ENCODE peak calls at places on chromosomes 6 and 20, in nine cellular contexts. One of them, this sample, is unnamed. For H3K27me3, the result is how much of the 10 kb centered on the place peaks cover.

GRCh38 chr6:170439366-170440351 is 113.4 kb downstream of the PSMB1 start:
- DNase-seq in ascending aorta: peak
- DNase-seq in heart right ventricle: no peak
- DNase-seq in endodermal cell: peak
- DNase-seq in body of pancreas: no peak
- DNase-seq in breast epithelium: no peak
- DNase-seq in sigmoid colon: peak
- DNase-seq in tibial nerve: no peak
- DNase-seq in endothelial cell of umbilical vein: no peak
- DNase-seq in this sample: no peak

GRCh38 chr6:31620586-31621319 is at the start of gene PRRC2A:
- DNase-seq in ascending aorta: peak
- DNase-seq in tibial nerve: peak
- DNase-seq in heart right ventricle: peak
- DNase-seq in body of pancreas: peak
- DNase-seq in breast epithelium: peak
- DNase-seq in sigmoid colon: peak
- DNase-seq in endothelial cell of umbilical vein: no peak
- DNase-seq in endodermal cell: no peak
- DNase-seq in this sample: peak

GRCh38 chr6:129641344-129641743 is 68.6 kb downstream of the ARHGAP18 start:
- DNase-seq in ascending aorta: no peak
- DNase-seq in tibial nerve: no peak
- DNase-seq in heart right ventricle: no peak
- DNase-seq in body of pancreas: no peak
- DNase-seq in breast epithelium: no peak
- DNase-seq in sigmoid colon: no peak
- DNase-seq in endodermal cell: no peak
- DNase-seq in endothelial cell of umbilical vein: no peak
- DNase-seq in this sample: no peak

GRCh38 chr20:2879148-2879547 is 5.9 kb downstream of the PTPRA start:
- DNase-seq in endodermal cell: no peak
- DNase-seq in tibial nerve: no peak
- DNase-seq in body of pancreas: no peak
- DNase-seq in heart right ventricle: no peak
- DNase-seq in ascending aorta: no peak
- DNase-seq in sigmoid colon: no peak
- DNase-seq in breast epithelium: no peak
- DNase-seq in endothelial cell of umbilical vein: no peak
- DNase-seq in this sample: peak

GRCh38 chr20:8200220-8200619 is 68.2 kb downstream of the PLCB1 start:
- DNase-seq in tibial nerve: no peak
- DNase-seq in body of pancreas: no peak
- DNase-seq in endothelial cell of umbilical vein: no peak
- DNase-seq in endodermal cell: no peak
- DNase-seq in heart right ventricle: no peak
- DNase-seq in breast epithelium: no peak
- DNase-seq in ascending aorta: no peak
- DNase-seq in sigmoid colon: no peak
- DNase-seq in this sample: no peak

GRCh38 chr20:3798908-3799248 is 2.8 kb downstream of the CDC25B start:
- DNase-seq in ascending aorta: no peak
- DNase-seq in heart right ventricle: no peak
- DNase-seq in body of pancreas: no peak
- DNase-seq in sigmoid colon: no peak
- DNase-seq in breast epithelium: no peak
- DNase-seq in endodermal cell: no peak
- DNase-seq in tibial nerve: no peak
- DNase-seq in endothelial cell of umbilical vein: no peak
- DNase-seq in this sample: no peak

GRCh38 chr6:127436578-127437110 is 22.5 kb downstream of the KIAA0408 start:
- DNase-seq in heart right ventricle: no peak
- DNase-seq in endothelial cell of umbilical vein: no peak
- DNase-seq in sigmoid colon: no peak
- DNase-seq in body of pancreas: no peak
- DNase-seq in breast epithelium: no peak
- DNase-seq in endodermal cell: no peak
- DNase-seq in tibial nerve: no peak
- DNase-seq in ascending aorta: no peak
- DNase-seq in this sample: no peak

GRCh38 chr6:7914991-7915789 is 4.6 kb upstream of the TXNDC5 start:
- DNase-seq in ascending aorta: no peak
- DNase-seq in body of pancreas: peak
- DNase-seq in heart right ventricle: peak
- DNase-seq in endodermal cell: peak
- DNase-seq in endothelial cell of umbilical vein: peak
- DNase-seq in tibial nerve: no peak
- DNase-seq in sigmoid colon: peak
- DNase-seq in breast epithelium: no peak
- DNase-seq in this sample: no peak

GRCh38 chr20:63135411-63135810 is 80.5 kb downstream of the YTHDF1 start:
- DNase-seq in endothelial cell of umbilical vein: no peak
- DNase-seq in endodermal cell: peak
- DNase-seq in sigmoid colon: no peak
- DNase-seq in ascending aorta: no peak
- DNase-seq in breast epithelium: no peak
- DNase-seq in body of pancreas: no peak
- DNase-seq in heart right ventricle: no peak
- DNase-seq in tibial nerve: no peak
- DNase-seq in this sample: no peak

GRCh38 chr20:58019027-58019849 is 209.2 kb downstream of the ANKRD60 start:
- DNase-seq in ascending aorta: peak
- DNase-seq in tibial nerve: no peak
- DNase-seq in endodermal cell: no peak
- DNase-seq in sigmoid colon: no peak
- DNase-seq in body of pancreas: no peak
- DNase-seq in heart right ventricle: no peak
- DNase-seq in breast epithelium: peak
- DNase-seq in endothelial cell of umbilical vein: no peak
- DNase-seq in this sample: no peak

GRCh38 chr6:44000164-44000842 is 126.9 kb downstream of the MRPL14 start:
- DNase-seq in sigmoid colon: no peak
- DNase-seq in endothelial cell of umbilical vein: no peak
- DNase-seq in body of pancreas: peak
- DNase-seq in breast epithelium: no peak
- DNase-seq in heart right ventricle: no peak
- DNase-seq in ascending aorta: no peak
- DNase-seq in tibial nerve: no peak
- DNase-seq in endodermal cell: peak
- DNase-seq in this sample: no peak

GRCh38 chr6:37311666-37312473 is 41.9 kb upstream of the RNF8 start:
- DNase-seq in endodermal cell: no peak
- DNase-seq in heart right ventricle: no peak
- DNase-seq in ascending aorta: no peak
- DNase-seq in body of pancreas: no peak
- DNase-seq in endothelial cell of umbilical vein: no peak
- DNase-seq in tibial nerve: no peak
- DNase-seq in breast epithelium: no peak
- DNase-seq in sigmoid colon: no peak
- DNase-seq in this sample: no peak

GRCh38 chr20:6663104-6663503 is 104.4 kb upstream of the BMP2 start:
- DNase-seq in body of pancreas: no peak
- DNase-seq in endothelial cell of umbilical vein: peak
- DNase-seq in sigmoid colon: no peak
- DNase-seq in tibial nerve: no peak
- DNase-seq in breast epithelium: no peak
- DNase-seq in endodermal cell: no peak
- DNase-seq in heart right ventricle: no peak
- DNase-seq in ascending aorta: no peak
- DNase-seq in this sample: no peak

GRCh38 chr6:45830441-45831139 is 185.1 kb downstream of the CLIC5 start:
- DNase-seq in body of pancreas: no peak
- DNase-seq in breast epithelium: no peak
- DNase-seq in endodermal cell: no peak
- DNase-seq in sigmoid colon: no peak
- DNase-seq in tibial nerve: no peak
- DNase-seq in endothelial cell of umbilical vein: no peak
- DNase-seq in ascending aorta: no peak
- DNase-seq in heart right ventricle: no peak
- DNase-seq in this sample: no peak

GRCh38 chr6:71124340-71124739 is 164.3 kb upstream of the OGFRL1 start:
- DNase-seq in sigmoid colon: no peak
- DNase-seq in ascending aorta: no peak
- DNase-seq in heart right ventricle: no peak
- DNase-seq in endothelial cell of umbilical vein: no peak
- DNase-seq in tibial nerve: no peak
- DNase-seq in breast epithelium: no peak
- DNase-seq in body of pancreas: no peak
- DNase-seq in endodermal cell: no peak
- DNase-seq in this sample: no peak

GRCh38 chr6:25041676-25042598 is 106.2 kb upstream of the RIPOR2 start:
- DNase-seq in heart right ventricle: no peak
- DNase-seq in ascending aorta: no peak
- DNase-seq in breast epithelium: no peak
- DNase-seq in endodermal cell: peak
- DNase-seq in endothelial cell of umbilical vein: no peak
- DNase-seq in sigmoid colon: no peak
- DNase-seq in body of pancreas: no peak
- DNase-seq in tibial nerve: no peak
- DNase-seq in this sample: no peak

GRCh38 chr6:66725670-66726069 is 1018.6 kb upstream of the EYS start:
- DNase-seq in endodermal cell: no peak
- DNase-seq in endothelial cell of umbilical vein: no peak
- DNase-seq in sigmoid colon: no peak
- DNase-seq in breast epithelium: no peak
- DNase-seq in tibial nerve: no peak
- DNase-seq in ascending aorta: no peak
- DNase-seq in body of pancreas: no peak
- DNase-seq in heart right ventricle: no peak
- DNase-seq in this sample: no peak

GRCh38 chr6:2464641-2465040 is 219.2 kb upstream of the GMDS start:
- DNase-seq in sigmoid colon: no peak
- DNase-seq in breast epithelium: no peak
- DNase-seq in ascending aorta: no peak
- DNase-seq in endothelial cell of umbilical vein: no peak
- DNase-seq in endodermal cell: no peak
- DNase-seq in body of pancreas: no peak
- DNase-seq in tibial nerve: no peak
- DNase-seq in heart right ventricle: no peak
- DNase-seq in this sample: no peak

GRCh38 chr6:110650755-110651154 is 164.5 kb downstream of the CDK19 start:
- DNase-seq in ascending aorta: no peak
- DNase-seq in tibial nerve: no peak
- DNase-seq in heart right ventricle: no peak
- DNase-seq in endodermal cell: no peak
- DNase-seq in sigmoid colon: no peak
- DNase-seq in breast epithelium: no peak
- DNase-seq in endothelial cell of umbilical vein: no peak
- DNase-seq in body of pancreas: no peak
- DNase-seq in this sample: no peak

GRCh38 chr6:69265090-69265489 is 531.7 kb downstream of the LMBRD1 start:
- DNase-seq in endodermal cell: no peak
- DNase-seq in breast epithelium: no peak
- DNase-seq in body of pancreas: no peak
- DNase-seq in sigmoid colon: no peak
- DNase-seq in tibial nerve: no peak
- DNase-seq in ascending aorta: no peak
- DNase-seq in heart right ventricle: no peak
- DNase-seq in endothelial cell of umbilical vein: no peak
- DNase-seq in this sample: no peak
- H3K27me3 ChIP-seq in endodermal cell: under half
- H3K27me3 ChIP-seq in breast epithelium: under half
- H3K27me3 ChIP-seq in body of pancreas: under half
- H3K27me3 ChIP-seq in sigmoid colon: under half
- H3K27me3 ChIP-seq in tibial nerve: under half
- H3K27me3 ChIP-seq in ascending aorta: under half
- H3K27me3 ChIP-seq in heart right ventricle: under half
- H3K27me3 ChIP-seq in endothelial cell of umbilical vein: under half
- H3K27me3 ChIP-seq in this sample: under half

DNA sequence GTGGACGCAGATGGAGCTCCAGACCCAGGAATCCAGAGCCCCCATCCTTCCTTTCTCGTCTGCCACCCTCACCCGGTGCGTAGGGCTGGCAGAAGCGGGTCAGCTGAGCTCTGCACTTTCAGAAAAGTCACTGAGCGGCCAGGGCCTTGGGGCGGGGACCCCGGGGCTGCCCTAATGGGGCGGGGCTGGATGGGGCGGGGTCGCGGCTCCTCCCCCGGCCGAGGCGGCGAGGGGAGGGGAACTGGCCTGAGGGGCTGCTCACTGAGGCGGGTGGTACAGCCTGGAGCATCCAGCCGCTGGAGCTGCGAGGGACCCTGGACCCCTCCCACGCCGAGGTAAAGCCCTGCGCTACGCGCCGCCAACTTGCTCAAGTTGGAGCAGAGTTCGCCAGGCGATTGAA is at the start of the genes DEFB124 and REM1:
- DNase-seq in sigmoid colon: peak
- DNase-seq in tibial nerve: no peak
- DNase-seq in breast epithelium: no peak
- DNase-seq in endothelial cell of umbilical vein: no peak
- DNase-seq in endodermal cell: peak
- DNase-seq in ascending aorta: peak
- DNase-seq in heart right ventricle: peak
- DNase-seq in body of pancreas: no peak
- DNase-seq in this sample: no peak
- H3K27ac ChIP-seq in sigmoid colon: peak
- H3K27ac ChIP-seq in tibial nerve: peak
- H3K27ac ChIP-seq in breast epithelium: peak
- H3K27ac ChIP-seq in endothelial cell of umbilical vein: no peak
- H3K27ac ChIP-seq in endodermal cell: no peak
- H3K27ac ChIP-seq in ascending aorta: peak
- H3K27ac ChIP-seq in heart right ventricle: peak
- H3K27ac ChIP-seq in body of pancreas: no peak
- H3K27ac ChIP-seq in this sample: no peak

DNA sequence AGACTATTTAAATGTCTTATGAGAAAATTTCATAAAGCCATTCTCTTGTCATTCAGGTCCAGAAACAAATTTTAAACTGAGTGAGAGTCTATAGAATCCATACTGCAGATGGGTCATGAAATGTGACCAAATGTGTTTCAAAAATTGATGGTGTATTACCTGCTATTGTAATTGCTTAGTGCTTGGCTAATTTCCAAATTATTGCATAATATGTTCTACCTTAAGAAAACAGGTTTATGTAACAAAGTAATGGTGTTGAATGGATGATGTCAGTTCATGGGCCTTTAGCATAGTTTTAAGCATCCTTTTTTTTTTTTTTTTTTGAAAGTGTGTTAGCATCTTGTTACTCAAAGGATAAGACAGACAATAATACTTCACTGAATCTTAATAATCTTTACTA is 5.0 kb downstream of the MARCKS start:
- DNase-seq in heart right ventricle: no peak
- DNase-seq in tibial nerve: no peak
- DNase-seq in ascending aorta: no peak
- DNase-seq in endothelial cell of umbilical vein: no peak
- DNase-seq in body of pancreas: no peak
- DNase-seq in sigmoid colon: no peak
- DNase-seq in breast epithelium: no peak
- DNase-seq in endodermal cell: no peak
- DNase-seq in this sample: no peak
- H3K4me3 ChIP-seq in heart right ventricle: no peak
- H3K4me3 ChIP-seq in tibial nerve: no peak
- H3K4me3 ChIP-seq in ascending aorta: no peak
- H3K4me3 ChIP-seq in endothelial cell of umbilical vein: no peak
- H3K4me3 ChIP-seq in body of pancreas: no peak
- H3K4me3 ChIP-seq in sigmoid colon: no peak
- H3K4me3 ChIP-seq in breast epithelium: no peak
- H3K4me3 ChIP-seq in endodermal cell: no peak
- H3K4me3 ChIP-seq in this sample: no peak

DNA sequence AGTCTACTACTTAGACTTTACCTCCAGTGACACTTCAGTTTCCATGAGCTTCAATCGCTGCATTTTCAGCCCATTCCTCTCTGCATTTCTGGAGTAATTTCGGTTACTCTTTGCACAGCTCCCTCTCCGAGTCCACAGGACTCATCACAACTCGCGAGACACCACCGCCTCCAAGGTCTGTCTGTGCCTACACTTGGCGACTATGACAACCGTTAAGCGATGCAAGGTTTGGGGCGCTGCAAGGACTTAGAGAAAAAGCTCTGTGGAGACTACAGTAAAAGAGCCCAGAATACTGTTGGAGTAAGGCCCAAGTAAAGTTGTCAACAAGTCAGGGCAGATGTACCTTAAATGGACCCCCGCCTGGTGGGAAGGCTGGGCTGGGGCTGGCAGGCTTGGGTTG is 95.7 kb upstream of the RPS6KA2 start:
- DNase-seq in breast epithelium: no peak
- DNase-seq in endodermal cell: no peak
- DNase-seq in sigmoid colon: no peak
- DNase-seq in tibial nerve: no peak
- DNase-seq in body of pancreas: no peak
- DNase-seq in heart right ventricle: no peak
- DNase-seq in ascending aorta: no peak
- DNase-seq in endothelial cell of umbilical vein: no peak
- DNase-seq in this sample: no peak
- H3K27me3 ChIP-seq in breast epithelium: under half
- H3K27me3 ChIP-seq in endodermal cell: under half
- H3K27me3 ChIP-seq in sigmoid colon: under half
- H3K27me3 ChIP-seq in tibial nerve: under half
- H3K27me3 ChIP-seq in body of pancreas: under half
- H3K27me3 ChIP-seq in heart right ventricle: under half
- H3K27me3 ChIP-seq in ascending aorta: under half
- H3K27me3 ChIP-seq in endothelial cell of umbilical vein: under half
- H3K27me3 ChIP-seq in this sample: under half

This sample was measured in AG04450.